ENCODE peak calls at places on chromosomes 5 and 9, in six cellular contexts. U, G, C, Z, B and E are unnamed samples.

GRCh38 chr5:116864157-116864837 is 289.7 kb upstream of the SEMA6A start:
- DNase-seq in U (no peak), G (peak), C (no peak), Z (no peak), B (no peak), E (no peak)

GRCh38 chr9:86945868-86946711 is 1.2 kb downstream of the GAS1 start:
- DNase-seq in U (peak), G (peak), C (peak), Z (peak), B (peak), E (peak)

GRCh38 chr9:108991479-108991878 is 21.8 kb downstream of the CTNNAL1 start:
- DNase-seq in U (no peak), G (no peak), C (no peak), Z (no peak), B (no peak), E (no peak)

GRCh38 chr5:3024541-3024940 is 273.1 kb upstream of the IRX2 start:
- DNase-seq in U (no peak), G (no peak), C (no peak), Z (no peak), B (no peak), E (no peak)

GRCh38 chr9:87562062-87562461 is 64.4 kb downstream of the DAPK1 start:
- DNase-seq in U (no peak), G (no peak), C (no peak), Z (no peak), B (no peak), E (no peak)

GRCh38 chr5:51382759-51383493 is at the start of gene ISL1:
- DNase-seq in U (no peak), G (peak), C (no peak), Z (peak), B (no peak), E (peak)

GRCh38 chr9:2621678-2622360 is at the start of gene VLDLR:
- DNase-seq in U (peak), G (peak), C (peak), Z (no peak), B (peak), E (peak)

GRCh38 chr9:127050581-127050980 is 71.9 kb downstream of the ANGPTL2 start:
- DNase-seq in U (no peak), G (no peak), C (no peak), Z (no peak), B (no peak), E (no peak)